ENCODE peak calls at places on chromosomes 2 and 18, in seven cellular contexts. J is IMR-90, S is neural progenitor cell, B is chondrocyte, H is pancreas, A is heart left ventricle, M is HFF-Myc. N is an unnamed sample.

GRCh38 chr18:59621027-59621426 is 76.2 kb downstream of the CCBE1 start:
- DNase-seq in A (no peak), J (peak; percentile 61), H (no peak), M (no peak), B (no peak), S (no peak), N (no peak)

GRCh38 chr2:237345891-237346640 is 67.9 kb downstream of the COL6A3 start:
- DNase-seq in S (no peak), M (no peak), A (no peak), J (peak; percentile 43), B (no peak), H (no peak), N (no peak)

GRCh38 chr2:238170386-238171071 is 11.8 kb downstream of the ERFE start:
- DNase-seq in A (no peak), M (no peak), B (no peak), S (no peak), H (peak; percentile 31), J (no peak), N (no peak)

GRCh38 chr2:16400127-16400623 is 265.5 kb downstream of the CYRIA start:
- DNase-seq in M (no peak), J (no peak), A (peak; percentile 64), B (no peak), H (no peak), S (no peak), N (no peak)

GRCh38 chr18:77749189-77749588 is 499.5 kb downstream of the GALR1 start:
- DNase-seq in A (no peak), H (no peak), J (no peak), S (peak; percentile 51), B (no peak), M (no peak), N (no peak)

GRCh38 chr2:215531284-215531683 is 95.4 kb upstream of the FN1 start:
- DNase-seq in M (no peak), A (no peak), J (peak; percentile 88), H (no peak), S (no peak), B (no peak), N (no peak)

GRCh38 chr2:96485350-96485749 is 19.8 kb downstream of the NEURL3 start:
- DNase-seq in S (no peak), A (no peak), B (no peak), H (no peak), M (no peak), J (no peak), N (no peak)

GRCh38 chr18:79479761-79480161 is 84.0 kb downstream of the NFATC1 start:
- DNase-seq in A (no peak), S (no peak), J (no peak), B (peak; percentile 90), M (no peak), H (no peak), N (no peak)

GRCh38 chr18:75635096-75635495 is 207.6 kb upstream of the SMIM21 start:
- DNase-seq in H (no peak), S (no peak), M (no peak), A (no peak), J (no peak), B (no peak), N (no peak)

GRCh38 chr2:207815254-207815653 is 45.5 kb upstream of the FZD5 start:
- DNase-seq in A (no peak), M (no peak), B (no peak), J (no peak), S (no peak), H (no peak), N (no peak)

GRCh38 chr2:221896505-221897151 is 324.5 kb upstream of the EPHA4 start:
- DNase-seq in S (peak; percentile 18), H (no peak), A (no peak), B (no peak), J (peak; percentile 53), M (no peak), N (no peak)

GRCh38 chr2:174465327-174465726 is 21.5 kb downstream of the GPR155 start:
- DNase-seq in S (peak; percentile 47), A (no peak), H (no peak), M (no peak), J (no peak), B (no peak), N (no peak)

GRCh38 chr2:182509231-182509630 is 82.4 kb upstream of the PDE1A start:
- DNase-seq in S (no peak), B (no peak), M (no peak), J (no peak), H (no peak), A (no peak), N (no peak)

GRCh38 chr2:25700221-25700660 is 26.9 kb upstream of the DTNB start:
- DNase-seq in B (no peak), J (peak; percentile 59), A (no peak), M (no peak), H (peak; percentile 35), S (peak; percentile 48), N (peak; percentile 31)

GRCh38 chr2:20650880-20651730 is at the start of gene HS1BP3:
- DNase-seq in J (peak; percentile 65), B (peak; percentile 86), M (no peak), H (peak; percentile 90), S (peak; percentile 94), A (peak; percentile 89), N (peak; percentile 94)

GRCh38 chr2:71880846-71881610 is 266.6 kb downstream of the CYP26B1 start:
- DNase-seq in J (peak; percentile 72), A (no peak), B (no peak), S (no peak), H (peak; percentile 48), M (peak; percentile 67), N (no peak)

GRCh38 chr2:161983896-161984295 is 90.1 kb downstream of the DPP4 start:
- DNase-seq in S (no peak), M (peak; percentile 47), B (no peak), A (no peak), H (no peak), J (peak; percentile 86), N (no peak)

GRCh38 chr2:223870840-223871618 is 33.6 kb upstream of the AP1S3 start:
- DNase-seq in A (no peak), B (no peak), M (no peak), S (no peak), H (no peak), J (no peak), N (no peak)

GRCh38 chr18:53025247-53025646 is 685.2 kb downstream of the DCC start:
- DNase-seq in B (no peak), M (no peak), A (no peak), J (no peak), H (no peak), S (no peak), N (no peak)

GRCh38 chr2:237603718-237604362 is 13.3 kb upstream of the RAB17 start:
- DNase-seq in M (no peak), J (peak; percentile 80), S (peak; percentile 44), B (no peak), H (no peak), A (peak; percentile 63), N (no peak)

GRCh38 chr18:13288509-13289138 is 70.1 kb downstream of the LDLRAD4 start:
- DNase-seq in A (no peak), B (no peak), M (no peak), H (no peak), S (no peak), J (no peak), N (no peak)

GRCh38 chr2:44833123-44834069 is 108.1 kb upstream of the SIX3 start:
- DNase-seq in H (no peak), B (no peak), S (no peak), M (peak; percentile 1), J (peak; percentile 9), A (no peak), N (no peak)

GRCh38 chr2:153477641-153478288 is 797 bp downstream of the RPRM start:
- DNase-seq in A (no peak), H (no peak), B (no peak), M (no peak), S (peak; percentile 58), J (no peak), N (no peak)

GRCh38 chr2:212592695-212593094 is 54.1 kb upstream of the ERBB4 start:
- DNase-seq in A (no peak), M (no peak), S (no peak), H (no peak), B (no peak), J (no peak), N (no peak)

GRCh38 chr2:212596688-212597087 is 58.1 kb upstream of the ERBB4 start:
- DNase-seq in A (no peak), S (no peak), J (no peak), B (no peak), H (no peak), M (no peak), N (no peak)

DNA sequence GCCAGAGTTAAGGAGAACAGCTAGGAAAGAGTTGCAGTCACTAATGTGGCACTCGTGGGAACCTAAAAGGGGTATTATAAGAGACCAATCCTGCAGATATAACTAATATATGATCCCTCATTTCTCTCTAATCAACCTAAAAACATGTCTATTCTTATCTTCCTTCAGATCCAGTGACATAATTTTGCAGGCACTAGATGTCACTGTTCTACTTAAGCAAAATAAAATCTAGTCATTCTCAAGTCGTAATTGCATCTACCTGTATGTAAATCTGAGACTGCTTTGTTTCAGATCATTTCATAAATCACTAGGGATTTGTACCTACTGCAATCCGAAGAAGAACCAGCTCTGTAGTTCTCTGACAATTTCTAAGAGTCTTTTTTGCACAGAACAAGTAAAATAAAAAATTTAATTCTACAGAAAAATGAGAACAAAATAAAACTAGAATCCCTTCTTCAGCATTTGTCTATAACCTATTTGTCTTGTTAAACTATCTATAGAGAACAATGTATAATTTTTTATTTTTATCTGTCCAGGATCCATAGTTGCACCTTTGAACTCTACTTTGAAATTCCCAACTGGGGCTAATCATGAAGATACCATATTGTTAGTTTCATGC is 56.5 kb upstream of the ERBB4 start:
- DNase-seq in A (no peak), S (no peak), B (no peak), J (peak; percentile 46), H (no peak), M (no peak), N (no peak)
- TF ChIP-seq CTCF in A (no peak), S (peak; percentile 40), B (peak; percentile 75), J (peak; percentile 31), H (no peak), M (no peak), N (peak; percentile 49)

GRCh38 chr2:49403722-49404507 is 249.6 kb upstream of the FSHR start:
- DNase-seq in H (no peak), J (no peak), M (no peak), S (no peak), B (no peak), A (no peak), N (no peak)
- TF ChIP-seq CTCF in H (no peak), J (no peak), M (no peak), S (no peak), B (no peak), A (no peak), N (no peak)

DNA sequence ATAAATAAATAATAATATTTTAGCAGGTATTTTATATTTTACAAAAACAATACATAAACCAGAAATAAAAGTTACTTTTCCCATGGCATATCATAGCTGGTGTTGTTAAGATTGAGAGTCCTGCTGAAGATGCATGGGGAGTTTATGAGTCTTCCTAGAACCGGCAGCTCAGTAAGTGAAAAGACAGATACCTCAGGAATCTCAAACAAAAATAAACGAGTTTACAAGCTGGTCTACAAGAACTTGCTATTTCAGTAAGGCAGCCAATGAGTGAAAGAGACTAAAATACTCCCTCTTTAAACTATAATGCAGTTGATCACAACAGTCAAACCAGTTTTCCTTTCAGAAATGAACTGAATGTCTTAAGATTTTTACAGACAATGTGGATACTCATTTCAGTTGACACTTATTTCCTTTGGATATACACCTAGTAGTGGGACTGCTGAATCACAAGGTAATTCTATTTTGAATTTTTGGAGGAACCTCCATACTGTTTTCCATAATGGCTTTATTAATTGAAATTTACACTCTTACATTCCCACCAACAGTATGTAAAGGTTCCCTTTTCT is 8.9 kb downstream of the GAREM1 start:
- DNase-seq in A (no peak), H (no peak), S (no peak), B (no peak), M (no peak), J (peak; percentile 39), N (no peak)
- TF ChIP-seq CTCF in A (no peak), H (no peak), S (peak; percentile 27), B (peak; percentile 43), M (no peak), J (peak; percentile 18), N (no peak)

GRCh38 chr2:70403267-70404053 is 101.6 kb upstream of the FAM136A start:
- DNase-seq in S (no peak), A (no peak), M (no peak), B (no peak), H (no peak), J (no peak), N (no peak)
- TF ChIP-seq CTCF in S (no peak), A (no peak), M (no peak), B (no peak), H (no peak), J (no peak), N (no peak)

N was measured in D721Med.